ENCODE peak calls at places on chromosomes 4 and X, in four cellular contexts. L is coronary artery, X is cardiac muscle cell, D is mesothelial cell of epicardium. M is an unnamed sample.

GRCh38 chr4:154332681-154333421 is 158.7 kb downstream of the DCHS2 start:
- DNase-seq in L (no peak), X (peak), D (no peak), M (peak)

GRCh38 chr4:107931775-107932321 is 499 bp downstream of the CYP2U1 start:
- DNase-seq in L (peak), X (no peak), D (no peak), M (no peak)

GRCh38 chr4:173543266-173543665 is 13.2 kb upstream of the HAND2 start:
- DNase-seq in L (no peak), X (no peak), D (no peak), M (no peak)

GRCh38 chr4:170089743-170090666 is at the start of gene AADAT:
- DNase-seq in L (peak), X (peak), D (peak), M (peak)

GRCh38 chrX:107775000-107775733 is 420 bp downstream of the TSC22D3 start:
- DNase-seq in L (no peak), X (no peak), D (no peak), M (peak)

GRCh38 chr4:40612831-40613230 is 16.8 kb downstream of the RBM47 start:
- DNase-seq in L (no peak), X (no peak), D (no peak), M (no peak)

GRCh38 chrX:20320461-20321159 is 53.9 kb upstream of the RPS6KA3 start:
- DNase-seq in L (no peak), X (no peak), D (no peak), M (peak)

GRCh38 chr4:89009107-89009506 is 47.9 kb downstream of the FAM13A start:
- DNase-seq in L (no peak), X (no peak), D (no peak), M (no peak)

GRCh38 chr4:123299212-123299651 is 97.4 kb upstream of the SPRY1 start:
- DNase-seq in L (no peak), X (no peak), D (no peak), M (no peak)

GRCh38 chrX:17738002-17738713 is 865 bp downstream of the SCML1 start:
- DNase-seq in L (no peak), X (peak), D (peak), M (peak)

GRCh38 chrX:104112326-104112951 is at the start of gene ZCCHC18:
- DNase-seq in L (peak), X (peak), D (peak), M (peak)

GRCh38 chrX:136259543-136259942 is 8.3 kb upstream of the MAP7D3 start:
- DNase-seq in L (no peak), X (no peak), D (no peak), M (no peak)

GRCh38 chr4:54487491-54487890 is 170.3 kb upstream of the KIT start:
- DNase-seq in L (no peak), X (no peak), D (no peak), M (no peak)

GRCh38 chr4:53103489-53103888 is 241.4 kb downstream of the RASL11B start:
- DNase-seq in L (no peak), X (no peak), D (no peak), M (no peak)

GRCh38 chrX:15674514-15674898 is 9.9 kb upstream of the CLTRN start:
- DNase-seq in L (no peak), X (peak), D (no peak), M (peak)

GRCh38 chrX:31057691-31058090 is 14.2 kb downstream of the FTHL17 start:
- DNase-seq in L (no peak), X (no peak), D (no peak), M (no peak)

GRCh38 chrX:20414781-20415445 is 148.2 kb upstream of the RPS6KA3 start:
- DNase-seq in L (no peak), X (no peak), D (no peak), M (no peak)

GRCh38 chr4:168815373-168816345 is 194.4 kb downstream of the CBR4 start:
- DNase-seq in L (no peak), X (peak), D (no peak), M (no peak)

GRCh38 chrX:28802625-28803024 is 215.4 kb downstream of the IL1RAPL1 start:
- DNase-seq in L (no peak), X (no peak), D (no peak), M (no peak)

GRCh38 chrX:54710920-54711319 is 87.1 kb downstream of the ITIH6 start:
- DNase-seq in L (no peak), X (no peak), D (no peak), M (no peak)

GRCh38 chr4:74613266-74613665 is 168.3 kb downstream of the AREG start:
- DNase-seq in L (no peak), X (no peak), D (no peak), M (no peak)

GRCh38 chrX:16671005-16671404 is 21.0 kb downstream of the S100G start:
- DNase-seq in L (no peak), X (peak), D (no peak), M (peak)

GRCh38 chr4:93646225-93646930 is 182.2 kb upstream of the ATOH1 start:
- DNase-seq in L (no peak), X (no peak), D (no peak), M (no peak)

GRCh38 chr4:4502694-4503311 is 39.0 kb downstream of the STX18 start:
- DNase-seq in L (no peak), X (no peak), D (no peak), M (peak)

GRCh38 chr4:150255610-150256580 is 177.7 kb downstream of the DCLK2 start:
- DNase-seq in L (no peak), X (no peak), D (no peak), M (no peak)

GRCh38 chr4:53713296-53713695 is 122.0 kb upstream of the LNX1 start:
- DNase-seq in L (no peak), X (no peak), D (no peak), M (no peak)

GRCh38 chr4:154590329-154591006 is at the start of gene FGA:
- DNase-seq in L (no peak), X (no peak), D (no peak), M (no peak)

GRCh38 chr4:139530833-139531427 is 25.1 kb downstream of the SETD7 start:
- DNase-seq in L (no peak), X (peak), D (peak), M (peak)

GRCh38 chrX:31555506-31555905 is 483.7 kb upstream of the FTHL17 start:
- DNase-seq in L (no peak), X (no peak), D (no peak), M (no peak)

GRCh38 chr4:7103031-7103598 is 35.3 kb upstream of the GRPEL1 start:
- DNase-seq in L (no peak), X (peak), D (peak), M (peak)

GRCh38 chr4:108571027-108571569 is 49.3 kb upstream of the RPL34 start:
- DNase-seq in L (no peak), X (no peak), D (no peak), M (no peak)

GRCh38 chrX:108199691-108200090 is 108.1 kb downstream of the ATG4A start:
- DNase-seq in L (no peak), X (peak), D (no peak), M (no peak)

GRCh38 chrX:21843179-21843578 is 3.8 kb downstream of the MBTPS2 start:
- DNase-seq in L (no peak), X (no peak), D (no peak), M (no peak)

GRCh38 chrX:11770320-11770719 is 12.3 kb downstream of the MSL3 start:
- DNase-seq in L (no peak), X (peak), D (no peak), M (peak)

GRCh38 chrX:13607996-13608365 is 38.6 kb downstream of the EGFL6 start:
- DNase-seq in L (no peak), X (no peak), D (no peak), M (no peak)

GRCh38 chrX:38999967-39000745 is 198.9 kb downstream of the MID1IP1 start:
- DNase-seq in L (no peak), X (no peak), D (no peak), M (no peak)

GRCh38 chr4:140641105-140641555 is 72.4 kb upstream of the UCP1 start:
- DNase-seq in L (no peak), X (no peak), D (no peak), M (no peak)

GRCh38 chr4:140633951-140634350 is 65.2 kb upstream of the UCP1 start:
- DNase-seq in L (no peak), X (no peak), D (no peak), M (no peak)

GRCh38 chr4:140640150-140640748 is 71.5 kb upstream of the UCP1 start:
- DNase-seq in L (no peak), X (no peak), D (no peak), M (no peak)

GRCh38 chr4:140635606-140636005 is 66.8 kb upstream of the UCP1 start:
- DNase-seq in L (no peak), X (peak), D (no peak), M (no peak)

DNA sequence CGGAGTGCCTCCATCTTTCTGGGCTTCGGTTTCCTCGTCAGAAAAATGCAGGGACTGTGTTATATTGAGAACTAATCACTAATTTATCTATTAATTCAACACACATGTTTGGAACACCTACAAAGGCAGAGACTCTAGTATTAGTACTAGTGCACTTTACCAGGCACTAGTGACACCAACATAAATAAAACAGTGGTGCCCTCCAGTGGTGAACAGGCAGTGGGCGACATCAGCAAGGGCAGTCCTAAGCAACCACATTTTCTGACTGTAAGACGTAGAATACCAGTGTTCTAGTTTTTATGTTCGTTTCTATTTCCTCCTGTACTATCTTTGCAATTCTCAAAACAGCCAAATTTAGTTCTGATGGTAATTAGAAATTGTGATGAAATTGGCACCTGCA is 69.1 kb upstream of the UCP1 start:
- DNase-seq in L (no peak), X (peak), D (no peak), M (peak)
- TF ChIP-seq CTCF in L (no peak), X (peak), D (no peak), M (peak)

GRCh38 chr4:57303012-57303751 is 193.0 kb upstream of the IGFBP7 start:
- DNase-seq in L (no peak), X (peak), D (no peak), M (no peak)
- TF ChIP-seq CTCF in L (no peak), X (no peak), D (no peak), M (no peak)

GRCh38 chrX:70998402-70999027 is 67.6 kb upstream of the SLC7A3 start:
- DNase-seq in L (no peak), X (peak), D (peak), M (no peak)
- TF ChIP-seq CTCF in L (no peak), X (peak), D (no peak), M (peak)

GRCh38 chr4:105186701-105187158 is 40.1 kb downstream of the TET2 start:
- DNase-seq in L (no peak), X (no peak), D (no peak), M (no peak)
- TF ChIP-seq CTCF in L (no peak), X (no peak), D (no peak), M (no peak)

M was measured in GM13976.